ENCODE peak calls at places on chromosomes 5 and 9, in five cellular contexts. B is NCI-H1092, C is pancreas, D is C1 segment of cervical spinal cord, U is germinal center. T is an unnamed sample.

GRCh38 chr5:36177154-36177553 is 25.2 kb downstream of the SKP2 start:
- DNase-seq in B (no peak), U (no peak), D (no peak), C (no peak), T (no peak)

GRCh38 chr9:92196909-92197308 is 81.7 kb upstream of the SPTLC1 start:
- DNase-seq in D (no peak), C (no peak), B (no peak), U (no peak), T (no peak)

GRCh38 chr5:178208540-178209227 is 4.4 kb downstream of the HNRNPAB start:
- DNase-seq in B (no peak), D (no peak), C (no peak), U (no peak), T (no peak)

GRCh38 chr9:94757158-94757557 is 30.7 kb downstream of the AOPEP start:
- DNase-seq in C (no peak), B (no peak), D (no peak), U (no peak), T (no peak)

GRCh38 chr5:16707869-16708192 is 91.0 kb upstream of the RETREG1 start:
- DNase-seq in C (no peak), U (no peak), D (no peak), B (no peak), T (no peak)

GRCh38 chr5:164680812-164681211 is 1175.4 kb downstream of the MAT2B start:
- DNase-seq in U (no peak), C (no peak), D (no peak), B (no peak), T (no peak)

GRCh38 chr9:133320421-133320881 is 15.5 kb downstream of the SURF6 start:
- DNase-seq in B (no peak), D (no peak), U (no peak), C (no peak), T (no peak)

GRCh38 chr5:60223342-60223741 is 329.8 kb upstream of the PDE4D start:
- DNase-seq in B (no peak), C (no peak), D (no peak), U (no peak), T (no peak)

GRCh38 chr9:93592389-93593021 is 16.1 kb downstream of the PHF2 start:
- DNase-seq in B (no peak), C (no peak), U (no peak), D (no peak), T (no peak)

GRCh38 chr5:131538177-131538593 is 96.8 kb downstream of the RAPGEF6 start:
- DNase-seq in B (no peak), D (no peak), C (no peak), U (no peak), T (no peak)

GRCh38 chr5:124732349-124732875 is 14.0 kb downstream of the ZNF608 start:
- DNase-seq in B (no peak), D (no peak), U (no peak), C (no peak), T (no peak)

GRCh38 chr5:94276056-94276455 is 342.3 kb downstream of the KIAA0825 start:
- DNase-seq in D (no peak), B (no peak), C (no peak), U (no peak), T (no peak)

GRCh38 chr5:59360130-59360555 is 533.4 kb downstream of the PDE4D start:
- DNase-seq in D (no peak), C (no peak), U (no peak), B (no peak), T (no peak)

GRCh38 chr5:88666761-88667186 is 216.2 kb downstream of the MEF2C start:
- DNase-seq in B (no peak), D (no peak), U (no peak), C (no peak), T (no peak)

GRCh38 chr9:1768561-1768960 is 246.6 kb upstream of the SMARCA2 start:
- DNase-seq in D (no peak), U (no peak), C (no peak), B (no peak), T (no peak)

GRCh38 chr9:82923410-82924242 is 139.3 kb downstream of the RASEF start:
- DNase-seq in B (peak), C (no peak), D (no peak), U (no peak), T (no peak)

GRCh38 chr5:139930406-139930805 is 112.7 kb downstream of the NRG2 start:
- DNase-seq in B (no peak), D (no peak), U (no peak), C (no peak), T (no peak)

GRCh38 chr9:96599298-96599697 is 20.3 kb downstream of the CDC14B start:
- DNase-seq in B (no peak), U (no peak), C (no peak), D (no peak), T (no peak)

GRCh38 chr5:36841657-36842056 is 34.9 kb upstream of the NIPBL start:
- DNase-seq in U (no peak), C (no peak), B (no peak), D (no peak), T (no peak)

T was measured in occipital lobe.